ENCODE peak calls at places on chromosomes 5 and 9, in eight cellular contexts. E is RWPE2, W is cardiac fibroblast, D is tibial nerve, M is foreskin fibroblast, T is OCI-LY7, K is AG10803, V is NB4. L is an unnamed sample.

GRCh38 chr5:81393783-81394718 is at the start of gene ACOT12:
- DNase-seq in E (no peak), W (peak; percentile 11), D (no peak), M (peak; percentile 59), T (no peak), K (no peak), V (no peak), L (no peak)

GRCh38 chr5:134411546-134412266 is at the start of gene CDKN2AIPNL:
- DNase-seq in E (peak; percentile 94), W (peak; percentile 86), D (peak; percentile 81), M (peak; percentile 97), T (peak; percentile 91), K (peak; percentile 85), V (peak; percentile 92), L (no peak)

GRCh38 chr9:24041294-24041693 is 215.3 kb upstream of the ELAVL2 start:
- DNase-seq in E (no peak), W (no peak), D (no peak), M (no peak), T (no peak), K (no peak), V (no peak), L (no peak)

GRCh38 chr9:6197330-6197729 is 18.3 kb upstream of the IL33 start:
- DNase-seq in E (no peak), W (peak; percentile 67), D (no peak), M (peak; percentile 8), T (peak; percentile 5), K (peak; percentile 13), V (peak; percentile 45), L (no peak)

GRCh38 chr9:87613265-87614111 is 112.4 kb upstream of the CTSL start:
- DNase-seq in E (no peak), W (no peak), D (no peak), M (no peak), T (no peak), K (no peak), V (no peak), L (peak; percentile 37)

GRCh38 chr5:174273325-174273724 is 227.8 kb downstream of the NSG2 start:
- DNase-seq in E (no peak), W (no peak), D (no peak), M (no peak), T (no peak), K (no peak), V (no peak), L (no peak)

GRCh38 chr9:131228988-131229387 is 47.3 kb downstream of the FAM78A start:
- DNase-seq in E (peak; percentile 14), W (peak; percentile 36), D (no peak), M (no peak), T (no peak), K (no peak), V (no peak), L (no peak)

GRCh38 chr9:69513291-69513690 is 158.9 kb downstream of the APBA1 start:
- DNase-seq in E (no peak), W (no peak), D (no peak), M (no peak), T (no peak), K (no peak), V (no peak), L (no peak)

GRCh38 chr9:82170871-82171270 is 182.3 kb downstream of the SPATA31D1 start:
- DNase-seq in E (no peak), W (no peak), D (no peak), M (peak; percentile 68), T (no peak), K (peak; percentile 81), V (no peak), L (no peak)

GRCh38 chr9:4344946-4345345 is 45.1 kb upstream of the GLIS3 start:
- DNase-seq in E (no peak), W (no peak), D (no peak), M (no peak), T (no peak), K (no peak), V (no peak), L (no peak)

GRCh38 chr5:156237361-156237760 is 89.6 kb upstream of the SGCD start:
- DNase-seq in E (no peak), W (no peak), D (no peak), M (no peak), T (no peak), K (no peak), V (no peak), L (no peak)

GRCh38 chr9:134937566-134938345 is 20.0 kb upstream of the FCN1 start:
- DNase-seq in E (peak; percentile 37), W (no peak), D (no peak), M (no peak), T (peak; percentile 75), K (no peak), V (no peak), L (no peak)

GRCh38 chr5:149883550-149883949 is 61.0 kb downstream of the PDE6A start:
- DNase-seq in E (no peak), W (no peak), D (no peak), M (no peak), T (no peak), K (no peak), V (no peak), L (no peak)

GRCh38 chr9:137273095-137273490 is 4.4 kb upstream of the TOR4A start:
- DNase-seq in E (peak; percentile 43), W (no peak), D (no peak), M (no peak), T (no peak), K (no peak), V (no peak), L (no peak)

GRCh38 chr5:151855701-151856100 is 69.0 kb downstream of the GLRA1 start:
- DNase-seq in E (no peak), W (no peak), D (no peak), M (no peak), T (no peak), K (no peak), V (no peak), L (no peak)

GRCh38 chr9:108779506-108779905 is 76.3 kb downstream of the ACTL7B start:
- DNase-seq in E (no peak), W (no peak), D (no peak), M (no peak), T (no peak), K (no peak), V (no peak), L (no peak)

GRCh38 chr9:108784128-108784490 is 71.7 kb downstream of the ACTL7B start:
- DNase-seq in E (no peak), W (no peak), D (no peak), M (no peak), T (no peak), K (no peak), V (peak; percentile 61), L (no peak)

GRCh38 chr9:108783318-108784127 is 72.3 kb downstream of the ACTL7B start:
- DNase-seq in E (no peak), W (no peak), D (no peak), M (peak; percentile 21), T (no peak), K (no peak), V (no peak), L (no peak)

GRCh38 chr9:108784998-108785397 is 70.8 kb downstream of the ACTL7B start:
- DNase-seq in E (no peak), W (peak; percentile 84), D (no peak), M (peak; percentile 46), T (no peak), K (peak; percentile 89), V (peak; percentile 94), L (no peak)

GRCh38 chr9:108780949-108781734 is 74.6 kb downstream of the ACTL7B start:
- DNase-seq in E (no peak), W (no peak), D (no peak), M (no peak), T (no peak), K (no peak), V (peak; percentile 57), L (no peak)
- TF ChIP-seq CTCF in E (no peak), W (no peak), D (no peak), M (no peak), T (no peak), K (no peak), V (no peak), L (no peak)

GRCh38 chr5:140468188-140468587 is 66.6 kb downstream of the ANKHD1 start:
- DNase-seq in E (no peak), W (peak; percentile 43), D (no peak), M (no peak), T (no peak), K (no peak), V (no peak), L (no peak)
- H3K4me3 ChIP-seq in E (no peak overlapping the region), W (no peak overlapping the region), D (no peak overlapping the region), M (no peak overlapping the region), T (no peak overlapping the region), K (no peak overlapping the region), V (no peak overlapping the region), L (no peak overlapping the region)

GRCh38 chr5:96843140-96843539 is 33.2 kb upstream of the ERAP2 start:
- DNase-seq in E (no peak), W (no peak), D (no peak), M (no peak), T (no peak), K (no peak), V (no peak), L (no peak)

GRCh38 chr5:96835727-96836126 is 28.0 kb upstream of the ERAP1 start:
- DNase-seq in E (no peak), W (no peak), D (no peak), M (no peak), T (no peak), K (no peak), V (no peak), L (no peak)

GRCh38 chr5:96837303-96837702 is 29.6 kb upstream of the ERAP1 start:
- DNase-seq in E (no peak), W (no peak), D (no peak), M (no peak), T (no peak), K (no peak), V (no peak), L (no peak)

GRCh38 chr5:96836817-96837216 is 29.1 kb upstream of the ERAP1 start:
- DNase-seq in E (no peak), W (no peak), D (no peak), M (no peak), T (no peak), K (no peak), V (no peak), L (no peak)

GRCh38 chr5:96838483-96839395 is 31.0 kb upstream of the ERAP1 start:
- DNase-seq in E (no peak), W (no peak), D (no peak), M (no peak), T (no peak), K (no peak), V (no peak), L (no peak)
- TF ChIP-seq CTCF in E (no peak), W (no peak), D (no peak), M (no peak), T (no peak), K (no peak), V (no peak), L (no peak)

GRCh38 chr9:125523681-125524080 is 183.3 kb downstream of the MAPKAP1 start:
- DNase-seq in E (no peak), W (no peak), D (no peak), M (no peak), T (no peak), K (no peak), V (no peak), L (no peak)

GRCh38 chr9:125522328-125522725 is 184.7 kb downstream of the MAPKAP1 start:
- DNase-seq in E (no peak), W (peak; percentile 93), D (no peak), M (peak; percentile 72), T (no peak), K (peak; percentile 88), V (peak; percentile 8), L (no peak)

GRCh38 chr9:125519741-125520140 is 187.3 kb downstream of the MAPKAP1 start:
- DNase-seq in E (no peak), W (no peak), D (no peak), M (no peak), T (no peak), K (no peak), V (no peak), L (no peak)

GRCh38 chr9:125524522-125524921 is 182.5 kb downstream of the MAPKAP1 start:
- DNase-seq in E (no peak), W (peak; percentile 35), D (no peak), M (peak; percentile 60), T (no peak), K (peak; percentile 34), V (no peak), L (no peak)

GRCh38 chr9:125521462-125522327 is 185.3 kb downstream of the MAPKAP1 start:
- DNase-seq in E (no peak), W (peak; percentile 97), D (no peak), M (peak; percentile 93), T (peak; percentile 44), K (peak; percentile 94), V (peak; percentile 55), L (peak; percentile 80)
- H3K4me3 ChIP-seq in E (no peak overlapping the region), W (no peak overlapping the region), D (no peak overlapping the region), M (no peak overlapping the region), T (no peak overlapping the region), K (peak overlapping the region; percentile 18), V (no peak overlapping the region), L (no peak overlapping the region)